ENCODE peak calls at places on chromosomes 12 and 14, in five cellular contexts. One of them, this sample, is unnamed.

GRCh38 chr14:73576391-73576790 is 7.4 kb downstream of the ACOT2 start:
- DNase-seq in stimulated activated effector memory CD8-positive, alpha-beta T cell treated with anti-CD3 and anti-CD28 coated beads, Interleukin-12 subunit alpha, Interleukin-12 subunit beta, amount 100 ng/mL, for 72 hours: no peak
- DNase-seq in pancreas: no peak
- DNase-seq in RPMI7951: peak
- DNase-seq in progenitor cell of endocrine pancreas: no peak
- DNase-seq in this sample: no peak

GRCh38 chr12:79933043-79933442 is 1.9 kb downstream of the PPP1R12A start:
- DNase-seq in stimulated activated effector memory CD8-positive, alpha-beta T cell treated with anti-CD3 and anti-CD28 coated beads, Interleukin-12 subunit alpha, Interleukin-12 subunit beta, amount 100 ng/mL, for 72 hours: no peak
- DNase-seq in progenitor cell of endocrine pancreas: no peak
- DNase-seq in RPMI7951: no peak
- DNase-seq in pancreas: no peak
- DNase-seq in this sample: no peak

GRCh38 chr12:2501464-2502181 is 293.1 kb upstream of the FKBP4 start:
- DNase-seq in stimulated activated effector memory CD8-positive, alpha-beta T cell treated with anti-CD3 and anti-CD28 coated beads, Interleukin-12 subunit alpha, Interleukin-12 subunit beta, amount 100 ng/mL, for 72 hours: no peak
- DNase-seq in RPMI7951: peak
- DNase-seq in pancreas: no peak
- DNase-seq in progenitor cell of endocrine pancreas: no peak
- DNase-seq in this sample: no peak

GRCh38 chr14:100147691-100148464 is 11.6 kb downstream of the DEGS2 start:
- DNase-seq in stimulated activated effector memory CD8-positive, alpha-beta T cell treated with anti-CD3 and anti-CD28 coated beads, Interleukin-12 subunit alpha, Interleukin-12 subunit beta, amount 100 ng/mL, for 72 hours: no peak
- DNase-seq in progenitor cell of endocrine pancreas: no peak
- DNase-seq in pancreas: no peak
- DNase-seq in RPMI7951: no peak
- DNase-seq in this sample: no peak

GRCh38 chr12:127038152-127038551 is 1228.8 kb upstream of the TMEM132C start:
- DNase-seq in stimulated activated effector memory CD8-positive, alpha-beta T cell treated with anti-CD3 and anti-CD28 coated beads, Interleukin-12 subunit alpha, Interleukin-12 subunit beta, amount 100 ng/mL, for 72 hours: no peak
- DNase-seq in pancreas: no peak
- DNase-seq in progenitor cell of endocrine pancreas: no peak
- DNase-seq in RPMI7951: no peak
- DNase-seq in this sample: no peak

GRCh38 chr12:3326850-3327780 is 163.9 kb upstream of the PRMT8 start:
- DNase-seq in pancreas: no peak
- DNase-seq in stimulated activated effector memory CD8-positive, alpha-beta T cell treated with anti-CD3 and anti-CD28 coated beads, Interleukin-12 subunit alpha, Interleukin-12 subunit beta, amount 100 ng/mL, for 72 hours: no peak
- DNase-seq in RPMI7951: peak
- DNase-seq in progenitor cell of endocrine pancreas: no peak
- DNase-seq in this sample: no peak

GRCh38 chr12:107402041-107403022 is 283.3 kb upstream of the PWP1 start:
- DNase-seq in progenitor cell of endocrine pancreas: peak
- DNase-seq in stimulated activated effector memory CD8-positive, alpha-beta T cell treated with anti-CD3 and anti-CD28 coated beads, Interleukin-12 subunit alpha, Interleukin-12 subunit beta, amount 100 ng/mL, for 72 hours: peak
- DNase-seq in RPMI7951: peak
- DNase-seq in pancreas: peak
- DNase-seq in this sample: peak

GRCh38 chr14:20809917-20810316 is 7.3 kb upstream of the RNASE1 start:
- DNase-seq in pancreas: no peak
- DNase-seq in stimulated activated effector memory CD8-positive, alpha-beta T cell treated with anti-CD3 and anti-CD28 coated beads, Interleukin-12 subunit alpha, Interleukin-12 subunit beta, amount 100 ng/mL, for 72 hours: no peak
- DNase-seq in RPMI7951: no peak
- DNase-seq in progenitor cell of endocrine pancreas: no peak
- DNase-seq in this sample: no peak

GRCh38 chr14:104037903-104038302 is 47.6 kb upstream of the ASPG start:
- DNase-seq in pancreas: no peak
- DNase-seq in RPMI7951: no peak
- DNase-seq in stimulated activated effector memory CD8-positive, alpha-beta T cell treated with anti-CD3 and anti-CD28 coated beads, Interleukin-12 subunit alpha, Interleukin-12 subunit beta, amount 100 ng/mL, for 72 hours: no peak
- DNase-seq in progenitor cell of endocrine pancreas: no peak
- DNase-seq in this sample: no peak

GRCh38 chr12:27807063-27807703 is 27.1 kb upstream of the MANSC4 start:
- DNase-seq in pancreas: no peak
- DNase-seq in stimulated activated effector memory CD8-positive, alpha-beta T cell treated with anti-CD3 and anti-CD28 coated beads, Interleukin-12 subunit alpha, Interleukin-12 subunit beta, amount 100 ng/mL, for 72 hours: no peak
- DNase-seq in RPMI7951: no peak
- DNase-seq in progenitor cell of endocrine pancreas: no peak
- DNase-seq in this sample: peak

GRCh38 chr12:106084048-106084671 is 54.6 kb downstream of the NUAK1 start:
- DNase-seq in RPMI7951: peak
- DNase-seq in progenitor cell of endocrine pancreas: no peak
- DNase-seq in stimulated activated effector memory CD8-positive, alpha-beta T cell treated with anti-CD3 and anti-CD28 coated beads, Interleukin-12 subunit alpha, Interleukin-12 subunit beta, amount 100 ng/mL, for 72 hours: no peak
- DNase-seq in pancreas: no peak
- DNase-seq in this sample: no peak

GRCh38 chr14:67892466-67893120 is 73.0 kb downstream of the RAD51B start:
- DNase-seq in RPMI7951: no peak
- DNase-seq in stimulated activated effector memory CD8-positive, alpha-beta T cell treated with anti-CD3 and anti-CD28 coated beads, Interleukin-12 subunit alpha, Interleukin-12 subunit beta, amount 100 ng/mL, for 72 hours: no peak
- DNase-seq in pancreas: no peak
- DNase-seq in progenitor cell of endocrine pancreas: no peak
- DNase-seq in this sample: no peak

GRCh38 chr14:65658202-65658601 is 245.7 kb downstream of the FUT8 start:
- DNase-seq in progenitor cell of endocrine pancreas: no peak
- DNase-seq in pancreas: no peak
- DNase-seq in RPMI7951: no peak
- DNase-seq in stimulated activated effector memory CD8-positive, alpha-beta T cell treated with anti-CD3 and anti-CD28 coated beads, Interleukin-12 subunit alpha, Interleukin-12 subunit beta, amount 100 ng/mL, for 72 hours: no peak
- DNase-seq in this sample: no peak